ENCODE peak calls at places on chromosomes 13 and 19, in four cellular contexts. E, U, G and M are unnamed samples.

GRCh38 chr13:21478881-21479808 is 20.0 kb upstream of the ZDHHC20 start:
- DNase-seq in U (peak), G (peak), E (peak), M (peak)

GRCh38 chr19:52689804-52690394 is 44.9 kb downstream of the ZNF611 start:
- DNase-seq in E (peak), U (no peak), G (no peak), M (no peak)

GRCh38 chr13:75723927-75724326 is 87.8 kb downstream of the LMO7 start:
- DNase-seq in U (no peak), E (no peak), G (no peak), M (no peak)

GRCh38 chr19:41906271-41906670 is 22.0 kb downstream of the ERFL start:
- DNase-seq in G (no peak), U (no peak), E (no peak), M (no peak)

GRCh38 chr13:97255515-97255999 is 33.4 kb downstream of the MBNL2 start:
- DNase-seq in E (no peak), U (no peak), G (no peak), M (peak)

GRCh38 chr19:8367327-8368001 is 3.5 kb downstream of the ANGPTL4 start:
- DNase-seq in U (no peak), G (peak), E (peak), M (peak)

GRCh38 chr13:24149306-24150032 is 11.1 kb upstream of the SPATA13 start:
- DNase-seq in E (no peak), G (peak), U (no peak), M (no peak)

GRCh38 chr19:53365899-53366493 is 491 bp downstream of the ZNF525 start:
- DNase-seq in E (peak), U (peak), G (peak), M (no peak)

GRCh38 chr19:23075031-23075733 is 41.6 kb upstream of the ZNF730 start:
- DNase-seq in G (peak), E (peak), U (peak), M (peak)

GRCh38 chr13:41976491-41976890 is 15.6 kb upstream of the VWA8 start:
- DNase-seq in E (no peak), U (no peak), G (no peak), M (no peak)

GRCh38 chr13:74929436-74929835 is 552.5 kb downstream of the TBC1D4 start:
- DNase-seq in G (peak), U (no peak), E (no peak), M (no peak)

GRCh38 chr13:52599037-52599852 is 43.0 kb upstream of the HNRNPA1L2 start:
- DNase-seq in G (no peak), U (peak), E (no peak), M (peak)

GRCh38 chr13:114161028-114161556 is 18.0 kb upstream of the CFAP97D2 start:
- DNase-seq in E (no peak), U (no peak), G (peak), M (no peak)

GRCh38 chr13:66237411-66238062 is 992.6 kb downstream of the PCDH9 start:
- DNase-seq in U (no peak), E (no peak), G (no peak), M (no peak)

GRCh38 chr19:38033658-38034150 is 126.7 kb downstream of the SIPA1L3 start:
- DNase-seq in E (no peak), G (no peak), U (peak), M (no peak)

GRCh38 chr13:48446454-48446853 is 33.5 kb upstream of the LPAR6 start:
- DNase-seq in E (peak), G (peak), U (no peak), M (no peak)

GRCh38 chr19:2266183-2266993 is 10.2 kb upstream of the JSRP1 start:
- DNase-seq in U (peak), G (peak), E (peak), M (peak)